ENCODE peak calls at places on chromosomes 12 and 14, in five cellular contexts. X, L, Z, J and N are unnamed samples.

GRCh38 chr12:109524466-109525278 is 47.2 kb downstream of the UBE3B start:
- DNase-seq in Z (no peak), L (no peak), J (no peak), X (no peak), N (no peak)

GRCh38 chr14:102528441-102529170 is 19.0 kb upstream of the ANKRD9 start:
- DNase-seq in J (no peak), Z (no peak), L (no peak), X (no peak), N (no peak)

GRCh38 chr12:52347016-52347415 is 20.3 kb downstream of the KRT85 start:
- DNase-seq in Z (no peak), X (no peak), J (no peak), L (no peak), N (no peak)

GRCh38 chr12:28869197-28869596 is 279.9 kb upstream of the FAR2 start:
- DNase-seq in Z (peak), X (peak), J (no peak), L (no peak), N (no peak)

GRCh38 chr14:53228966-53229365 is 75.8 kb upstream of the DDHD1 start:
- DNase-seq in J (no peak), Z (no peak), L (no peak), X (no peak), N (no peak)

GRCh38 chr14:33120966-33121365 is 182.3 kb downstream of the NPAS3 start:
- DNase-seq in X (peak), J (no peak), L (no peak), Z (no peak), N (no peak)

GRCh38 chr12:101642115-101643067 is 47.6 kb downstream of the MYBPC1 start:
- DNase-seq in X (no peak), L (peak), J (no peak), Z (no peak), N (peak)

GRCh38 chr12:64059685-64060084 is 162.4 kb downstream of the KICS2 start:
- DNase-seq in Z (no peak), L (no peak), J (no peak), X (no peak), N (no peak)

GRCh38 chr14:104692939-104693315 is 3.5 kb downstream of the INF2 start:
- DNase-seq in J (no peak), Z (no peak), X (no peak), L (no peak), N (no peak)

GRCh38 chr14:65421201-65421981 is 8.9 kb downstream of the FUT8 start:
- DNase-seq in J (no peak), L (no peak), X (peak), Z (no peak), N (no peak)